ENCODE peak calls at places on chromosomes 3 and 15, in seven cellular contexts. U is endodermal cell; I is HCT116; Y is CD8-positive, alpha-beta memory T cell; S is uterus; B is spleen; M is A549. P is an unnamed sample.

GRCh38 chr15:38687340-38687739 is 122.7 kb upstream of the RASGRP1 start:
- DNase-seq in U (no peak), I (no peak), Y (no peak), S (no peak), B (no peak), M (no peak), P (no peak)

GRCh38 chr3:138381950-138382715 is 33.8 kb downstream of the MRAS start:
- DNase-seq in U (no peak), I (no peak), Y (no peak), S (peak; percentile 73), B (no peak), M (no peak), P (no peak)

GRCh38 chr3:9416139-9416780 is 18.8 kb downstream of the SETD5 start:
- DNase-seq in U (no peak), I (no peak), Y (no peak), S (no peak), B (no peak), M (peak; percentile 28), P (no peak)

GRCh38 chr3:160200328-160200727 is 24.9 kb upstream of the C3orf80 start:
- DNase-seq in U (no peak), I (no peak), Y (no peak), S (no peak), B (no peak), M (no peak), P (no peak)

GRCh38 chr3:127761101-127761802 is 61.1 kb downstream of the MGLL start:
- DNase-seq in U (no peak), I (no peak), Y (no peak), S (no peak), B (peak; percentile 81), M (no peak), P (no peak)

GRCh38 chr3:97389883-97390282 is 374.7 kb upstream of the ARL6 start:
- DNase-seq in U (no peak), I (no peak), Y (no peak), S (no peak), B (no peak), M (no peak), P (no peak)

GRCh38 chr3:98556164-98557130 is 24.7 kb downstream of the GPR15 start:
- DNase-seq in U (no peak), I (peak; percentile 93), Y (no peak), S (no peak), B (no peak), M (no peak), P (no peak)

GRCh38 chr15:64180235-64180824 is 17.5 kb upstream of the PPIB start:
- DNase-seq in U (peak; percentile 71), I (no peak), Y (no peak), S (no peak), B (no peak), M (no peak), P (no peak)

GRCh38 chr3:117695321-117695720 is 985.7 kb downstream of the TUSC7 start:
- DNase-seq in U (no peak), I (no peak), Y (no peak), S (no peak), B (no peak), M (no peak), P (no peak)

GRCh38 chr3:119998166-119998565 is 96.1 kb downstream of the GSK3B start:
- DNase-seq in U (no peak), I (no peak), Y (no peak), S (no peak), B (no peak), M (no peak), P (no peak)

GRCh38 chr15:82750831-82751181 is 41.1 kb upstream of the AP3B2 start:
- DNase-seq in U (no peak), I (no peak), Y (no peak), S (no peak), B (no peak), M (peak; percentile 18), P (no peak)

GRCh38 chr3:140223631-140224030 is 288.6 kb downstream of the CLSTN2 start:
- DNase-seq in U (no peak), I (no peak), Y (no peak), S (no peak), B (no peak), M (peak; percentile 9), P (peak; percentile 80)

GRCh38 chr3:35639251-35640185 is at the start of gene ARPP21:
- DNase-seq in U (peak; percentile 76), I (no peak), Y (no peak), S (no peak), B (peak; percentile 80), M (peak; percentile 46), P (no peak)

GRCh38 chr3:9862391-9863235 is 17.4 kb downstream of the CIDEC start:
- DNase-seq in U (peak; percentile 92), I (no peak), Y (peak; percentile 8), S (peak; percentile 85), B (peak; percentile 84), M (peak; percentile 36), P (peak; percentile 31)

GRCh38 chr3:150110097-150110496 is 139.4 kb upstream of the PFN2 start:
- DNase-seq in U (no peak), I (no peak), Y (no peak), S (no peak), B (no peak), M (peak; percentile 21), P (no peak)

GRCh38 chr15:52417501-52417900 is 111.2 kb downstream of the MYO5A start:
- DNase-seq in U (no peak), I (no peak), Y (no peak), S (no peak), B (no peak), M (no peak), P (no peak)

GRCh38 chr3:62875103-62876002 is at the start of gene CADPS:
- DNase-seq in U (peak; percentile 83), I (no peak), Y (no peak), S (no peak), B (no peak), M (no peak), P (no peak)

GRCh38 chr15:34039506-34040123 is 611 bp upstream of the AVEN start:
- DNase-seq in U (no peak), I (no peak), Y (peak; percentile 19), S (no peak), B (no peak), M (no peak), P (no peak)

GRCh38 chr15:45704329-45705249 is 69.8 kb downstream of the SQOR start:
- DNase-seq in U (peak; percentile 90), I (no peak), Y (peak; percentile 17), S (peak; percentile 27), B (peak; percentile 78), M (no peak), P (no peak)

GRCh38 chr15:99708563-99708962 is 24.7 kb downstream of the LYSMD4 start:
- DNase-seq in U (no peak), I (peak; percentile 79), Y (no peak), S (peak; percentile 72), B (no peak), M (peak; percentile 71), P (peak; percentile 44)

GRCh38 chr3:49236226-49236625 is 40.8 kb downstream of the C3orf62 start:
- DNase-seq in U (no peak), I (no peak), Y (no peak), S (no peak), B (no peak), M (no peak), P (no peak)

GRCh38 chr3:61857297-61857696 is 295.9 kb downstream of the PTPRG start:
- DNase-seq in U (peak; percentile 25), I (no peak), Y (no peak), S (no peak), B (no peak), M (no peak), P (no peak)

GRCh38 chr3:127033786-127034185 is 50.9 kb downstream of the PLXNA1 start:
- DNase-seq in U (no peak), I (no peak), Y (no peak), S (no peak), B (no peak), M (no peak), P (no peak)

GRCh38 chr15:58931985-58932384 is 1.5 kb downstream of the SLTM start:
- DNase-seq in U (no peak), I (no peak), Y (no peak), S (no peak), B (no peak), M (peak; percentile 22), P (no peak)

GRCh38 chr15:86691091-86691490 is 611.4 kb downstream of the AGBL1 start:
- DNase-seq in U (no peak), I (no peak), Y (no peak), S (no peak), B (no peak), M (peak; percentile 18), P (no peak)

GRCh38 chr15:96328101-96328958 is 2.2 kb upstream of the NR2F2 start:
- DNase-seq in U (no peak), I (no peak), Y (no peak), S (no peak), B (no peak), M (no peak), P (peak; percentile 47)
- H3K27ac ChIP-seq in U (no peak overlapping the region), I (peak overlapping the region; percentile 67), Y (no peak overlapping the region), S (peak overlapping the region; percentile 98), B (peak overlapping the region; percentile 96), M (no peak overlapping the region), P (peak overlapping the region; percentile 91)

GRCh38 chr3:157082305-157082981 is 77.5 kb downstream of the CCNL1 start:
- DNase-seq in U (no peak), I (peak; percentile 18), Y (no peak), S (no peak), B (no peak), M (no peak), P (peak; percentile 93)
- H3K27ac ChIP-seq in U (no peak overlapping the region), I (no peak overlapping the region), Y (no peak overlapping the region), S (no peak overlapping the region), B (no peak overlapping the region), M (peak overlapping the region; percentile 72), P (peak overlapping the region; percentile 92)

DNA sequence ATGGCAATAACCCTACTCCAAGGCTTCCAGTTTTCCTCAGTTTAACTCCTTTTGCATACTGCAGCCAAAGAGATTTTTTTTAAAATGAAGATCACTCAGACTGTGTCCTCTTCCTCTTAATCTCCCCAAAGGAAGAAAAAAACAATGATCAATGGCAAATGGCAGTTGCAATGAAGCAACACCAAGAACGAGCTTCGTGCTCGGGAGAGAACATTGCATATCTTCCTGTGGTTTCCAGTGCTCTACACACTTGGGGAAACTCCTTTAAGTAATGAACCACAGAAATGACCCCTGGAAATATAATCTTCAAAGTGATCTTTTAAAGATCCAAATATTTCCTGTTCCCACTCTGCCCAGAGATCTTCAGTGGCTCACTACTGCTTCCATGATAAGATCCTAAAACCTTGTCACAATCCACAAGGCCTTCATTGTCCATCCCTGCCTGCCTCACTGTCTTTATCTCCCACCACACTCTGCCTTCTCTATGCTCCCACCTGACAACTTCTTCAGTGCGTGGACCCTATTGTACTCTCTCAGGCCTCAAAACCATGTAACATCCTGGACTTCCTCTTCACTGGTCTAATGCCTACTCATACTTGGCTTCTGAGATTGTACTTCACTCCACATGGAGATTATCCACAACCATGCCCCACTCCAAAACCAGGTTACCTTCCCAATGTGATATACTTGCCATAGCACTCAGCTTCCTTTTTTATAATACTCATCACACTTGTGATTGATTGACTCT is 394.8 kb downstream of the FHIT start:
- DNase-seq in U (no peak), I (no peak), Y (no peak), S (no peak), B (no peak), M (no peak), P (no peak)
- H3K27ac ChIP-seq in U (no peak overlapping the region), I (no peak overlapping the region), Y (no peak overlapping the region), S (no peak overlapping the region), B (no peak overlapping the region), M (no peak overlapping the region), P (no peak overlapping the region)

DNA sequence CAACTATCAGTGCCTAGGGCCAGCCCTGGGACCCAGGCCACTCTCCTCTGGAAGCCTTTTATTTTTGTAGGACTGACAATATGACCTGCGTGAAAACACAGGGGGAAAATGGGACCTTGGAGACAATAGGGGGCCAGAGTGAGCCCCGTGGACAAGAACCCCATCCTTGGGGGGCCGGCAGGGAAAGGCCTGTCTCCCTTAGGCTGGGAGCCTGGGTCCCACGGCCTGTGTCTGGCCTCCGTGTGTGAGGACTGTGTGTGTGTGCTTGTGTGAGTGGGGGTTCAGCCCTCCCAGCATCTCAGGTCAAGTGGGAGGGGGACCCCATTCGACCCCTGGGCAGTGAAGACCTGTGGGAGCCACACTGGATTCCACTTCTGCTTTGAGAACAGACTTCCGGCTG is 53.3 kb downstream of the EXOG start:
- DNase-seq in U (peak; percentile 20), I (no peak), Y (no peak), S (no peak), B (peak; percentile 49), M (no peak), P (no peak)
- H3K27ac ChIP-seq in U (no peak overlapping the region), I (no peak overlapping the region), Y (no peak overlapping the region), S (no peak overlapping the region), B (no peak overlapping the region), M (no peak overlapping the region), P (no peak overlapping the region)

P was measured in PC-9.